ENCODE peak calls at places on chromosomes 3 and 15, in six cellular contexts. R is endothelial cell; Z is NCI-H187; Q is substantia nigra; M is activated naive CD4-positive, alpha-beta T cell treated with Interleukin-2 at 50 U/mL for 16 hours; S is right cardiac atrium. V is an unnamed sample.

GRCh38 chr15:73082719-73083275 is 30.5 kb downstream of the NEO1 start:
- DNase-seq in R (no peak), Z (no peak), Q (no peak), M (no peak), S (no peak), V (no peak)

GRCh38 chr15:80773122-80773551 is 6.0 kb upstream of the CEMIP start:
- DNase-seq in R (no peak), Z (no peak), Q (no peak), M (no peak), S (no peak), V (no peak)

GRCh38 chr3:24299801-24300626 is 194.6 kb downstream of the THRB start:
- DNase-seq in R (no peak), Z (no peak), Q (no peak), M (no peak), S (no peak), V (no peak)

GRCh38 chr3:152978152-152978551 is 143.2 kb downstream of the P2RY1 start:
- DNase-seq in R (no peak), Z (no peak), Q (no peak), M (no peak), S (no peak), V (no peak)

GRCh38 chr15:96324192-96324895 is 6.2 kb upstream of the NR2F2 start:
- DNase-seq in R (no peak), Z (no peak), Q (no peak), M (no peak), S (peak), V (no peak)

GRCh38 chr3:173465112-173465511 is 67.6 kb downstream of the NLGN1 start:
- DNase-seq in R (no peak), Z (no peak), Q (no peak), M (no peak), S (no peak), V (peak)

GRCh38 chr3:101284757-101285156 is 35.6 kb downstream of the IMPG2 start:
- DNase-seq in R (no peak), Z (no peak), Q (no peak), M (no peak), S (no peak), V (no peak)

GRCh38 chr3:158272071-158272470 is 162.2 kb downstream of the RSRC1 start:
- DNase-seq in R (no peak), Z (no peak), Q (no peak), M (no peak), S (no peak), V (no peak)

GRCh38 chr3:154003649-154004048 is 117.5 kb upstream of the ARHGEF26 start:
- DNase-seq in R (no peak), Z (no peak), Q (no peak), M (no peak), S (no peak), V (no peak)

GRCh38 chr15:41561104-41561776 is 2.2 kb downstream of the TYRO3 start:
- DNase-seq in R (no peak), Z (no peak), Q (no peak), M (no peak), S (no peak), V (no peak)